ENCODE peak calls at places on chromosomes 16 and 17, in four cellular contexts. E, X, G and V are unnamed samples.

GRCh38 chr16:54077412-54077821 is 209.2 kb downstream of the IRX3 start:
- DNase-seq in E (no peak), G (no peak), X (no peak), V (no peak)

GRCh38 chr16:17070882-17071592 is 399.7 kb downstream of the XYLT1 start:
- DNase-seq in E (peak; percentile 82), X (peak; percentile 88), G (no peak), V (no peak)

GRCh38 chr17:71019699-71020098 is 850.4 kb downstream of the KCNJ2 start:
- DNase-seq in E (no peak), G (no peak), X (no peak), V (no peak)

GRCh38 chr17:55238931-55239297 is 25.8 kb upstream of the HLF start:
- DNase-seq in X (peak; percentile 44), G (peak; percentile 30), E (peak; percentile 13), V (peak; percentile 39)

GRCh38 chr16:21023509-21024202 is 123.1 kb downstream of the LYRM1 start:
- DNase-seq in E (no peak), X (no peak), G (no peak), V (no peak)

GRCh38 chr17:44909681-44910144 is 5.6 kb downstream of the GFAP start:
- DNase-seq in G (no peak), X (no peak), E (no peak), V (no peak)

GRCh38 chr16:2874584-2875362 is 8.2 kb upstream of the FLYWCH2 start:
- DNase-seq in G (peak; percentile 80), E (peak; percentile 75), X (no peak), V (peak; percentile 58)

GRCh38 chr17:16947470-16947869 is 24.4 kb downstream of the TNFRSF13B start:
- DNase-seq in X (no peak), G (no peak), E (no peak), V (no peak)

GRCh38 chr17:73192219-73192893 is 499 bp upstream of the COG1 start:
- DNase-seq in X (peak; percentile 77), G (peak; percentile 71), E (peak; percentile 85), V (peak; percentile 43)

GRCh38 chr16:64152010-64152767 is 969.7 kb downstream of the CDH11 start:
- DNase-seq in E (no peak), X (no peak), G (peak; percentile 87), V (no peak)

GRCh38 chr17:42329025-42329976 is 41.0 kb downstream of the STAT5A start:
- DNase-seq in X (no peak), E (no peak), G (no peak), V (no peak)

GRCh38 chr17:76575570-76575969 is 10.1 kb downstream of the ST6GALNAC2 start:
- DNase-seq in X (no peak), E (no peak), G (no peak), V (no peak)

GRCh38 chr16:8898660-8899318 is 16.6 kb downstream of the LITAFD start:
- DNase-seq in G (no peak), E (no peak), X (no peak), V (no peak)

GRCh38 chr17:27991594-27991993 is 50.9 kb upstream of the NLK start:
- DNase-seq in G (no peak), X (no peak), E (no peak), V (no peak)